ENCODE peak calls at places on chromosomes 13 and 19, in ten cellular contexts. T is tibial artery, B is Caco-2, G is left ventricle myocardium inferior, A is thoracic aorta, N is AG10803, S is IMR-90, U is AG04450, D is kidney epithelial cell, C is psoas muscle. H is an unnamed sample.

GRCh38 chr13:89951341-89951740 is 1396.1 kb upstream of the MIR17HG start:
- DNase-seq in C (no peak), G (no peak), A (no peak), T (no peak), N (no peak), B (peak), S (no peak), D (no peak), U (no peak), H (no peak)

GRCh38 chr13:111344471-111345191 is 24.2 kb downstream of the TEX29 start:
- DNase-seq in C (peak), U (peak), G (no peak), S (peak), N (peak), B (peak), A (no peak), T (no peak), D (no peak), H (peak)

GRCh38 chr13:95296326-95296939 is 4.8 kb downstream of the ABCC4 start:
- DNase-seq in T (no peak), N (peak), U (no peak), B (peak), D (no peak), G (peak), S (no peak), C (peak), A (no peak), H (no peak)

GRCh38 chr13:26921918-26922317 is 161.3 kb upstream of the GPR12 start:
- DNase-seq in S (no peak), U (no peak), G (no peak), B (no peak), D (no peak), A (no peak), N (no peak), T (no peak), C (no peak), H (no peak)

GRCh38 chr13:37295046-37295445 is 189.6 kb upstream of the CSNK1A1L start:
- DNase-seq in T (no peak), D (no peak), B (no peak), S (no peak), A (no peak), C (peak), U (no peak), G (peak), N (no peak), H (no peak)

GRCh38 chr13:24220086-24220703 is 59.7 kb downstream of the SPATA13 start:
- DNase-seq in B (peak), N (peak), S (peak), G (no peak), T (no peak), U (peak), C (no peak), D (peak), A (peak), H (peak)

GRCh38 chr13:77767413-77767812 is 69.9 kb downstream of the SLAIN1 start:
- DNase-seq in D (no peak), N (no peak), G (no peak), B (no peak), U (no peak), T (no peak), C (no peak), A (no peak), S (no peak), H (no peak)

GRCh38 chr13:43963726-43964125 is 84.0 kb downstream of the LACC1 start:
- DNase-seq in G (no peak), U (no peak), D (no peak), C (no peak), T (no peak), N (no peak), B (no peak), S (no peak), A (no peak), H (no peak)

GRCh38 chr19:11152318-11153062 is 3.1 kb downstream of the SPC24 start:
- DNase-seq in C (peak), N (peak), T (peak), D (no peak), U (no peak), S (peak), A (no peak), B (no peak), G (peak), H (peak)

GRCh38 chr19:40023969-40024368 is 27.1 kb downstream of the ZNF546 start:
- DNase-seq in T (no peak), G (no peak), N (no peak), C (no peak), U (no peak), A (no peak), D (no peak), S (no peak), B (no peak), H (no peak)

GRCh38 chr19:54952591-54953344 is 5.4 kb upstream of the NLRP7 start:
- DNase-seq in U (no peak), B (peak), D (no peak), S (no peak), G (no peak), A (no peak), N (no peak), C (no peak), T (no peak), H (no peak)

GRCh38 chr19:47765522-47766358 is 12.8 kb upstream of the SELENOW start:
- DNase-seq in C (peak), U (no peak), S (peak), T (peak), B (peak), D (no peak), A (no peak), G (peak), N (peak), H (peak)

GRCh38 chr19:10604460-10604980 is 17.4 kb upstream of the AP1M2 start:
- DNase-seq in N (no peak), A (no peak), B (no peak), S (no peak), C (peak), U (no peak), T (no peak), D (no peak), G (peak), H (no peak)

GRCh38 chr19:3969435-3970312 is 1.2 kb downstream of the DAPK3 start:
- DNase-seq in U (peak), C (peak), D (peak), T (peak), S (peak), G (no peak), N (peak), A (no peak), B (peak), H (peak)

GRCh38 chr19:16386619-16387240 is 62.1 kb downstream of the KLF2 start:
- DNase-seq in B (peak), C (peak), A (no peak), G (peak), U (peak), T (no peak), D (peak), S (peak), N (peak), H (peak)

GRCh38 chr19:19062454-19063182 is 1.2 kb upstream of the SLC25A42 start:
- DNase-seq in S (peak), A (no peak), T (no peak), U (peak), D (peak), G (no peak), C (no peak), B (peak), N (peak), H (peak)

GRCh38 chr13:104477256-104477655 is 1411.0 kb upstream of the SLC10A2 start:
- DNase-seq in S (no peak), C (no peak), T (no peak), A (no peak), B (no peak), D (no peak), U (no peak), N (no peak), G (no peak), H (peak)

GRCh38 chr13:66462187-66462586 is 767.9 kb downstream of the PCDH9 start:
- DNase-seq in S (no peak), G (no peak), C (no peak), N (no peak), T (no peak), D (no peak), U (no peak), A (no peak), B (no peak), H (no peak)

GRCh38 chr13:50616101-50616500 is 227.4 kb downstream of the DLEU7 start:
- DNase-seq in A (no peak), S (peak), C (no peak), B (no peak), N (peak), D (no peak), U (peak), T (no peak), G (no peak), H (peak)

GRCh38 chr19:29485293-29485692 is 40.5 kb upstream of the VSTM2B start:
- DNase-seq in T (peak), G (no peak), S (no peak), A (no peak), N (no peak), C (no peak), U (no peak), D (no peak), B (no peak), H (no peak)

GRCh38 chr13:90721937-90722336 is 625.5 kb upstream of the MIR17HG start:
- DNase-seq in C (no peak), A (no peak), G (no peak), T (no peak), B (no peak), U (no peak), N (no peak), D (no peak), S (no peak), H (no peak)

GRCh38 chr19:40907968-40908735 is 26.1 kb upstream of the CYP2A7 start:
- DNase-seq in C (peak), U (no peak), B (no peak), T (no peak), S (no peak), G (no peak), N (no peak), A (no peak), D (no peak), H (no peak)

GRCh38 chr19:6608950-6609349 is 18.0 kb upstream of the CD70 start:
- DNase-seq in D (no peak), S (no peak), A (no peak), T (no peak), G (no peak), B (no peak), U (no peak), C (no peak), N (peak), H (no peak)
- H3K4me3 ChIP-seq in D (no peak), S (no peak), A (no peak), T (no peak), G (no peak), B (no peak), U (no peak), C (no peak), N (no peak), H (no peak)

GRCh38 chr13:79549355-79550106 is 68.6 kb downstream of the NDFIP2 start:
- DNase-seq in A (no peak), C (no peak), D (no peak), B (no peak), N (peak), G (no peak), U (no peak), T (no peak), S (peak), H (no peak)

GRCh38 chr13:79547821-79548220 is 66.9 kb downstream of the NDFIP2 start:
- DNase-seq in B (no peak), T (no peak), A (no peak), G (no peak), N (no peak), S (no peak), U (no peak), C (no peak), D (no peak), H (no peak)

GRCh38 chr13:79547211-79547610 is 66.3 kb downstream of the NDFIP2 start:
- DNase-seq in A (no peak), S (no peak), T (no peak), N (no peak), B (no peak), C (no peak), G (no peak), D (no peak), U (no peak), H (no peak)

GRCh38 chr13:79543883-79544282 is 62.9 kb downstream of the NDFIP2 start:
- DNase-seq in S (no peak), G (no peak), U (no peak), D (no peak), T (no peak), A (no peak), C (no peak), N (no peak), B (no peak), H (no peak)

DNA sequence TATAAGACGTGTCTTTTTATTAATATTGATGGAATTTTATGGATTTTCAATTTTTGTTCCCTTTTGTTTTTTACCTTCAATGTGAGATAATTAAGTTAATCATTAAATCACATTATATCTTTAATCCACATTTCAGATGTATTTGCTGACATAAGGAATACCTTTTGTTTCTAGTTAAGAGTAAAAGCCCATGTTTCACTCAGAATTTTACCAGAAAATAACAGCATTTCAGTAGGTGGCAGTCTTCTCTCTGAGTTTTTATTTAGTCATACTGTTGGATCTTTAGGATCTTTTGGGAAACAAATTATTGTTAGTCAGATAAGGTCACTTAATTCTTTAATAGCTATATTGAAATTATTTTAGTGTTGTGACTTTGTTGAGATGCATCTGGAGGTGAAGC is 67.9 kb downstream of the NDFIP2 start:
- DNase-seq in A (no peak), S (peak), N (peak), B (no peak), D (no peak), U (no peak), C (no peak), T (no peak), G (no peak), H (peak)
- TF ChIP-seq CTCF in A (no peak), S (peak), N (peak), B (peak), D (peak), U (peak), C (peak), T (no peak), G (peak), H (peak)

DNA sequence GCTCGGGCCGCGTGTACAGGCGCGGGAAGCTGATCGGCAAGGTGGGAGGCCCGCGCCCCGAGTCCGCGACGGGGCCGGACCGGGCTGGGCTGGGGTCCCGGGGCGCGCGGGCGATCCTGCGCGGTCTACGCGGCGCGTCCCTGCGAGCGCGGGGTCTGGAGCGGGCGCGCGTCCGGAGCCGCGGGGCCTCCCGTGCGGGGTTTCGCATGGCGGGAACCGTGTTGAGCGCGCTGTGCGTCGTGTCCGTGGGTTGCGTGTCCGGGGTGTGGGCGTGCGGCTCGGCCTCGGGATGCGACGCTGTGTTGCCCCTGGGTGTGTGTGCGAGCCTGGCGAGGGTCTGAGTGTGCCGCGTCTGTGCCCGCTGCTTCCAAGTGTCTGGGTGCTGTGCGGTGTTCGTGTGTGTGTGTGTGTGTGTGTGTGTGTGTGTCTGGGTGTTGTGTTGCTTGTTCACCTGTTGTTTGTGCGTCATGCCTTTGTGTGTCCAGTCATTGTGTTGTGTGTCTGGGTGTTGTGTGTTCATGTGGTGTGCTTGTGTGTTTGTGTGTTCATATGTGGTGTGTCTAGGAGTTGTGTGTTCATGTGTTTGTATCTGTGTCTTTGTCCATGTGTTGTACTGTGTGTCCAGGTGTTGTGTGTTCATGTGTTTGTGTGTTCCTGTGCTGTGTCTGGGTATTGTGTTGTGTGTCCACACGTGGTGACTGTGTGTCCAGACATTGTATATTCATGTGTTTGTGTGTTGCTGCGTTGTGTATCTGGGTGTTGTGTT is 512 bp downstream of the PLK5 start:
- DNase-seq in D (no peak), G (no peak), S (no peak), C (no peak), T (no peak), U (no peak), N (no peak), A (no peak), B (no peak), H (no peak)
- H3K4me3 ChIP-seq in D (no peak), G (peak), S (no peak), C (peak), T (no peak), U (no peak), N (no peak), A (no peak), B (no peak), H (no peak)

GRCh38 chr13:73772449-73773186 is 361.6 kb downstream of the KLF12 start:
- DNase-seq in B (no peak), S (no peak), N (no peak), T (no peak), G (no peak), D (no peak), C (no peak), A (no peak), U (no peak), H (no peak)

GRCh38 chr13:73765651-73766384 is 368.4 kb downstream of the KLF12 start:
- DNase-seq in C (peak), A (peak), U (no peak), T (peak), S (peak), B (peak), G (peak), N (peak), D (peak), H (peak)

GRCh38 chr13:73767191-73767741 is 366.9 kb downstream of the KLF12 start:
- DNase-seq in D (no peak), A (no peak), C (no peak), T (no peak), B (no peak), S (peak), G (no peak), N (no peak), U (no peak), H (peak)

DNA sequence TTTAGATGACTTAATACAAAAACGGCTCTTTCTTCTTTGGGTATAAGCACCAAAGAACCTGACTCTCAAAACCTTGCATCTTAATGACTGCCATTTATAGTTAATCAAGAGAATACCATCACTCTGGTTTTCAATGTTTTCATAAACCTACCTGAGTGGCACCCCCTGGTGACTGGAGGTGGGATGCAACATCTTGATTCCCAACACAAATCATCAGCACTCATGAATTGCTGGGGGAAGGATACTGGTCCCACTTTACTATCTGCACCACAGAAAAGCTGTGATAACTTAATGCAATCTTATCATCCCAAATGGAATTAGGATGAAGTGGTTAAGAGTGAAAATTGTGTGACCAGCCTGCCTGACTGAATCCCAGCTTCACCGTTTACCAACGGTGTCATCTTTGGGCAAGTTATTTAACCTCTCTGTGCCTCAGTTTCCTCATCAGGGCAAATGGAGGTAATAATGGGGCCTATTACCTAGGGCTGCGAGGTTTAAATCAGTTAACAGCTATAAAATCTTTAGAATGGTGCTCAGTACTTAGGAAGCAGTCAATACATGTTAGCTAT is 366.4 kb downstream of the KLF12 start:
- DNase-seq in A (no peak), N (no peak), D (no peak), T (no peak), B (peak), C (no peak), U (no peak), G (no peak), S (no peak), H (no peak)
- TF ChIP-seq CTCF in A (peak), N (peak), D (peak), T (peak), B (peak), C (peak), U (peak), G (peak), S (peak), H (peak)